ENCODE peak calls at places on chromosomes 16 and 17, in six cellular contexts. K, S, X, Q, R and F are unnamed samples.

GRCh38 chr16:4494746-4495490 is 18.7 kb downstream of the HMOX2 start:
- DNase-seq in K (no peak), S (no peak), X (no peak), Q (no peak), R (no peak), F (no peak)

GRCh38 chr17:38874505-38875419 is 4.9 kb downstream of the LASP1 start:
- DNase-seq in K (peak; percentile 20), S (no peak), X (no peak), Q (no peak), R (no peak), F (no peak)

GRCh38 chr16:28321700-28322411 is 29.5 kb downstream of the SBK1 start:
- DNase-seq in K (peak; percentile 55), S (no peak), X (no peak), Q (peak; percentile 73), R (peak; percentile 52), F (no peak)

GRCh38 chr17:68125471-68125870 is 89.9 kb downstream of the KPNA2 start:
- DNase-seq in K (no peak), S (no peak), X (no peak), Q (no peak), R (no peak), F (no peak)

GRCh38 chr17:27980035-27980434 is 62.4 kb upstream of the NLK start:
- DNase-seq in K (no peak), S (no peak), X (no peak), Q (no peak), R (no peak), F (no peak)

GRCh38 chr17:50355336-50355700 is 9.4 kb downstream of the XYLT2 start:
- DNase-seq in K (peak; percentile 10), S (no peak), X (no peak), Q (no peak), R (no peak), F (no peak)

GRCh38 chr17:77476498-77476897 is 335.7 kb downstream of the SEC14L1 start:
- DNase-seq in K (no peak), S (no peak), X (no peak), Q (no peak), R (no peak), F (no peak)

GRCh38 chr17:2904135-2904534 is 107.9 kb downstream of the RAP1GAP2 start:
- DNase-seq in K (no peak), S (no peak), X (no peak), Q (peak; percentile 88), R (no peak), F (no peak)

GRCh38 chr17:27376637-27377547 is 79.4 kb upstream of the KSR1 start:
- DNase-seq in K (no peak), S (no peak), X (no peak), Q (no peak), R (no peak), F (no peak)

GRCh38 chr17:76865174-76865573 is 3.0 kb upstream of the MGAT5B start:
- DNase-seq in K (no peak), S (no peak), X (no peak), Q (no peak), R (no peak), F (no peak)

GRCh38 chr17:1764274-1764673 is 2.4 kb downstream of the SERPINF1 start:
- DNase-seq in K (peak; percentile 67), S (no peak), X (no peak), Q (peak; percentile 85), R (peak; percentile 24), F (no peak)

GRCh38 chr16:29806096-29806579 is at the start of gene MAZ:
- DNase-seq in K (no peak), S (peak; percentile 96), X (no peak), Q (no peak), R (peak; percentile 79), F (peak; percentile 79)

GRCh38 chr16:64830653-64831052 is 291.2 kb downstream of the CDH11 start:
- DNase-seq in K (no peak), S (no peak), X (no peak), Q (no peak), R (no peak), F (no peak)

GRCh38 chr17:10171057-10171456 is 27.3 kb downstream of the GAS7 start:
- DNase-seq in K (no peak), S (no peak), X (no peak), Q (no peak), R (no peak), F (no peak)

GRCh38 chr17:31787857-31788570 is 71.0 kb downstream of the COPRS start:
- DNase-seq in K (no peak), S (no peak), X (no peak), Q (no peak), R (no peak), F (no peak)